ENCODE peak calls at places on chromosomes 12 and 14, in nine cellular contexts. One of them, this sample, is unnamed.

GRCh38 chr14:80350707-80351106 is 139.4 kb upstream of the DIO2 start:
- DNase-seq in iPS DF 6.9: no peak
- DNase-seq in heart right ventricle: no peak
- DNase-seq in GM23248: no peak
- DNase-seq in mesenchymal stem cell: peak; percentile 5
- DNase-seq in PC-3: peak; percentile 34
- DNase-seq in AG04450: no peak
- DNase-seq in aorta: no peak
- DNase-seq in esophagus muscularis mucosa: no peak
- DNase-seq in this sample: no peak

GRCh38 chr12:93860659-93861373 is 183.6 kb downstream of the CRADD start:
- DNase-seq in iPS DF 6.9: no peak
- DNase-seq in heart right ventricle: no peak
- DNase-seq in GM23248: no peak
- DNase-seq in mesenchymal stem cell: no peak
- DNase-seq in PC-3: peak; percentile 36
- DNase-seq in AG04450: no peak
- DNase-seq in aorta: no peak
- DNase-seq in esophagus muscularis mucosa: peak; percentile 45
- DNase-seq in this sample: no peak

GRCh38 chr12:113292091-113292490 is 42.8 kb downstream of the SLC8B1 start:
- DNase-seq in iPS DF 6.9: no peak
- DNase-seq in heart right ventricle: no peak
- DNase-seq in GM23248: peak; percentile 86
- DNase-seq in mesenchymal stem cell: peak; percentile 54
- DNase-seq in PC-3: no peak
- DNase-seq in AG04450: peak; percentile 16
- DNase-seq in aorta: no peak
- DNase-seq in esophagus muscularis mucosa: no peak
- DNase-seq in this sample: no peak

GRCh38 chr14:31057035-31057434 is 30.9 kb upstream of the STRN3 start:
- DNase-seq in iPS DF 6.9: no peak
- DNase-seq in heart right ventricle: no peak
- DNase-seq in GM23248: peak; percentile 15
- DNase-seq in mesenchymal stem cell: no peak
- DNase-seq in PC-3: peak; percentile 34
- DNase-seq in AG04450: no peak
- DNase-seq in aorta: no peak
- DNase-seq in esophagus muscularis mucosa: no peak
- DNase-seq in this sample: no peak

GRCh38 chr14:104694475-104694950 is 5.1 kb downstream of the INF2 start:
- DNase-seq in iPS DF 6.9: no peak
- DNase-seq in heart right ventricle: no peak
- DNase-seq in GM23248: no peak
- DNase-seq in mesenchymal stem cell: no peak
- DNase-seq in PC-3: no peak
- DNase-seq in AG04450: no peak
- DNase-seq in aorta: no peak
- DNase-seq in esophagus muscularis mucosa: no peak
- DNase-seq in this sample: no peak

GRCh38 chr14:31934767-31935266 is 142.3 kb upstream of the ARHGAP5 start:
- DNase-seq in iPS DF 6.9: no peak
- DNase-seq in heart right ventricle: peak; percentile 67
- DNase-seq in GM23248: peak; percentile 67
- DNase-seq in mesenchymal stem cell: peak; percentile 73
- DNase-seq in PC-3: peak; percentile 61
- DNase-seq in AG04450: no peak
- DNase-seq in aorta: no peak
- DNase-seq in esophagus muscularis mucosa: no peak
- DNase-seq in this sample: no peak

GRCh38 chr12:109625131-109625559 is 51.6 kb downstream of the MVK start:
- DNase-seq in iPS DF 6.9: no peak
- DNase-seq in heart right ventricle: peak; percentile 40
- DNase-seq in GM23248: peak; percentile 80
- DNase-seq in mesenchymal stem cell: peak; percentile 60
- DNase-seq in PC-3: peak; percentile 62
- DNase-seq in AG04450: no peak
- DNase-seq in aorta: no peak
- DNase-seq in esophagus muscularis mucosa: no peak
- DNase-seq in this sample: no peak

GRCh38 chr14:55782166-55782565 is 202.2 kb downstream of the KTN1 start:
- DNase-seq in iPS DF 6.9: no peak
- DNase-seq in heart right ventricle: no peak
- DNase-seq in GM23248: no peak
- DNase-seq in mesenchymal stem cell: no peak
- DNase-seq in PC-3: no peak
- DNase-seq in AG04450: no peak
- DNase-seq in aorta: no peak
- DNase-seq in esophagus muscularis mucosa: no peak
- DNase-seq in this sample: no peak

GRCh38 chr14:65038966-65039365 is 52.3 kb downstream of the FNTB start:
- DNase-seq in iPS DF 6.9: no peak
- DNase-seq in heart right ventricle: no peak
- DNase-seq in GM23248: no peak
- DNase-seq in mesenchymal stem cell: no peak
- DNase-seq in PC-3: no peak
- DNase-seq in AG04450: no peak
- DNase-seq in aorta: no peak
- DNase-seq in esophagus muscularis mucosa: no peak
- DNase-seq in this sample: no peak

GRCh38 chr14:72657214-72657921 is 236.5 kb downstream of the DPF3 start:
- DNase-seq in iPS DF 6.9: no peak
- DNase-seq in heart right ventricle: no peak
- DNase-seq in GM23248: no peak
- DNase-seq in mesenchymal stem cell: no peak
- DNase-seq in PC-3: peak; percentile 67
- DNase-seq in AG04450: no peak
- DNase-seq in aorta: no peak
- DNase-seq in esophagus muscularis mucosa: no peak
- DNase-seq in this sample: no peak

GRCh38 chr14:61178226-61179060 is 102.7 kb downstream of the TMEM30B start:
- DNase-seq in iPS DF 6.9: no peak
- DNase-seq in heart right ventricle: no peak
- DNase-seq in GM23248: peak; percentile 92
- DNase-seq in mesenchymal stem cell: peak; percentile 98
- DNase-seq in PC-3: peak; percentile 99
- DNase-seq in AG04450: peak; percentile 93
- DNase-seq in aorta: peak; percentile 71
- DNase-seq in esophagus muscularis mucosa: peak; percentile 53
- DNase-seq in this sample: no peak

GRCh38 chr14:59358105-59358504 is 107.1 kb downstream of the GPR135 start:
- DNase-seq in iPS DF 6.9: peak; percentile 18
- DNase-seq in heart right ventricle: peak; percentile 77
- DNase-seq in GM23248: peak; percentile 80
- DNase-seq in mesenchymal stem cell: no peak
- DNase-seq in PC-3: peak; percentile 99
- DNase-seq in AG04450: no peak
- DNase-seq in aorta: peak; percentile 64
- DNase-seq in esophagus muscularis mucosa: no peak
- DNase-seq in this sample: no peak

GRCh38 chr12:23906329-23906728 is 43.1 kb downstream of the SOX5 start:
- DNase-seq in iPS DF 6.9: no peak
- DNase-seq in heart right ventricle: no peak
- DNase-seq in GM23248: peak; percentile 9
- DNase-seq in mesenchymal stem cell: peak; percentile 84
- DNase-seq in PC-3: peak; percentile 10
- DNase-seq in AG04450: no peak
- DNase-seq in aorta: no peak
- DNase-seq in esophagus muscularis mucosa: no peak
- DNase-seq in this sample: no peak

GRCh38 chr12:105721051-105721825 is 390.7 kb downstream of the C12orf75 start:
- DNase-seq in iPS DF 6.9: no peak
- DNase-seq in heart right ventricle: no peak
- DNase-seq in GM23248: peak; percentile 43
- DNase-seq in mesenchymal stem cell: no peak
- DNase-seq in PC-3: no peak
- DNase-seq in AG04450: no peak
- DNase-seq in aorta: no peak
- DNase-seq in esophagus muscularis mucosa: peak; percentile 87
- DNase-seq in this sample: no peak

GRCh38 chr14:99192823-99193222 is 79.2 kb downstream of the BCL11B start:
- DNase-seq in iPS DF 6.9: no peak
- DNase-seq in heart right ventricle: no peak
- DNase-seq in GM23248: no peak
- DNase-seq in mesenchymal stem cell: no peak
- DNase-seq in PC-3: no peak
- DNase-seq in AG04450: no peak
- DNase-seq in aorta: no peak
- DNase-seq in esophagus muscularis mucosa: no peak
- DNase-seq in this sample: peak; percentile 25

GRCh38 chr14:60724080-60724618 is at the start of gene SIX4:
- DNase-seq in iPS DF 6.9: peak; percentile 91
- DNase-seq in heart right ventricle: peak; percentile 41
- DNase-seq in GM23248: peak; percentile 93
- DNase-seq in mesenchymal stem cell: peak; percentile 87
- DNase-seq in PC-3: peak; percentile 98
- DNase-seq in AG04450: peak; percentile 79
- DNase-seq in aorta: peak; percentile 73
- DNase-seq in esophagus muscularis mucosa: no peak
- DNase-seq in this sample: no peak

GRCh38 chr14:101497910-101498860 is 63.1 kb upstream of the DIO3 start:
- DNase-seq in iPS DF 6.9: no peak
- DNase-seq in heart right ventricle: no peak
- DNase-seq in GM23248: no peak
- DNase-seq in mesenchymal stem cell: no peak
- DNase-seq in PC-3: no peak
- DNase-seq in AG04450: no peak
- DNase-seq in aorta: no peak
- DNase-seq in esophagus muscularis mucosa: no peak
- DNase-seq in this sample: peak; percentile 42

GRCh38 chr14:101500061-101500460 is 61.2 kb upstream of the DIO3 start:
- DNase-seq in iPS DF 6.9: no peak
- DNase-seq in heart right ventricle: no peak
- DNase-seq in GM23248: no peak
- DNase-seq in mesenchymal stem cell: no peak
- DNase-seq in PC-3: no peak
- DNase-seq in AG04450: no peak
- DNase-seq in aorta: no peak
- DNase-seq in esophagus muscularis mucosa: no peak
- DNase-seq in this sample: peak; percentile 32

GRCh38 chr14:101500681-101501080 is 60.6 kb upstream of the DIO3 start:
- DNase-seq in iPS DF 6.9: no peak
- DNase-seq in heart right ventricle: no peak
- DNase-seq in GM23248: no peak
- DNase-seq in mesenchymal stem cell: no peak
- DNase-seq in PC-3: no peak
- DNase-seq in AG04450: no peak
- DNase-seq in aorta: no peak
- DNase-seq in esophagus muscularis mucosa: no peak
- DNase-seq in this sample: peak; percentile 39

GRCh38 chr14:101499513-101499912 is 61.8 kb upstream of the DIO3 start:
- DNase-seq in iPS DF 6.9: no peak
- DNase-seq in heart right ventricle: no peak
- DNase-seq in GM23248: no peak
- DNase-seq in mesenchymal stem cell: no peak
- DNase-seq in PC-3: no peak
- DNase-seq in AG04450: no peak
- DNase-seq in aorta: no peak
- DNase-seq in esophagus muscularis mucosa: no peak
- DNase-seq in this sample: peak; percentile 46

DNA sequence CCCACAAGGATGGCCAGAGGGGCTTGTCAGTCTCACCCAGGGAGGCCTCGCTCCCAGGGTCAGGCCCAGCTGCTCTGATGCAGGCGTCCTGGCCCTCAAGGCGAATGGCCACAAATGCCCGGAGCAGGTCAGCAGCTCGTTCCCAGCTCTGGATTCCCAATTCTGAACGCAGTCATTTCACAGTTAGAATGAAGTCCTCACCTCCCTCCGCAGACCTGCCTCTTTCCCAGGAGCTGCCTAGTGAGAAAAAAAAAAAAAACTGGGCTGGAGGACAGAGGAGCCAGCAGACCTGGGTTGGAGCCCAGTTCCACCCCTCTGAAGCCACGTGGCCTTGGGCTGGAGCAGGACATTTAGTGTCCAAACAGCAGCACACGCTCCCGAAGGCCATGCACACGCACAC is 62.2 kb upstream of the DIO3 start:
- DNase-seq in iPS DF 6.9: no peak
- DNase-seq in heart right ventricle: no peak
- DNase-seq in GM23248: no peak
- DNase-seq in mesenchymal stem cell: no peak
- DNase-seq in PC-3: no peak
- DNase-seq in AG04450: no peak
- DNase-seq in aorta: peak; percentile 18
- DNase-seq in esophagus muscularis mucosa: no peak
- DNase-seq in this sample: peak; percentile 29
- H3K27me3 ChIP-seq in iPS DF 6.9: no peaks in the 10 kb centered on the region
- H3K27me3 ChIP-seq in heart right ventricle: peaks cover 78% of the 10 kb centered on the region
- H3K27me3 ChIP-seq in GM23248: no peaks in the 10 kb centered on the region
- H3K27me3 ChIP-seq in mesenchymal stem cell: peaks cover 63% of the 10 kb centered on the region
- H3K27me3 ChIP-seq in PC-3: no peaks in the 10 kb centered on the region
- H3K27me3 ChIP-seq in AG04450: peaks cover 28% of the 10 kb centered on the region
- H3K27me3 ChIP-seq in aorta: no peaks in the 10 kb centered on the region
- H3K27me3 ChIP-seq in esophagus muscularis mucosa: no peaks in the 10 kb centered on the region
- H3K27me3 ChIP-seq in this sample: no peaks in the 10 kb centered on the region

DNA sequence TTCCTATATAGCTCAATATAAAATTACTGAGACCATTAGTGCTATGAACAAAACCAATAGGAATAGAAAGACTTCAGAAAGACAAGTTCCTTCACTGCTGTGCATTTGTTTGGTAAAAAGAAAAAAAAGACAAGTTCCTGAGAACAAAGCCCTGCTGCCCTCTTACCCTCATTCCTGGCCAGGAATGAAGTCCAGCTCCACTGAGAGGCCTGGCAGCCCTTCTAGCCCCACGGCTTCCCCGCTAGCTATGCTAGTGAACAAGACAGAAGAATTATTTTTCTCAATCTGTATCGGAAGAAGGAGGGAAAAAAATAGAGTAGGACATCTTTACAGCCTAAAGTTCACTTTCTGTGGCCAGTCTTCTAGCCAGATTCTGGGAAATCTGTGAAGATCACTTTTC is 1.6 kb downstream of the MFAP5 start:
- DNase-seq in iPS DF 6.9: no peak
- DNase-seq in heart right ventricle: no peak
- DNase-seq in GM23248: peak; percentile 32
- DNase-seq in mesenchymal stem cell: no peak
- DNase-seq in PC-3: no peak
- DNase-seq in AG04450: no peak
- DNase-seq in aorta: no peak
- DNase-seq in esophagus muscularis mucosa: no peak
- DNase-seq in this sample: no peak
- H3K4me3 ChIP-seq in iPS DF 6.9: no peak overlapping the region
- H3K4me3 ChIP-seq in heart right ventricle: no peak overlapping the region
- H3K4me3 ChIP-seq in GM23248: peak overlapping the region; percentile 92
- H3K4me3 ChIP-seq in mesenchymal stem cell: peak overlapping the region; percentile 86
- H3K4me3 ChIP-seq in PC-3: no peak overlapping the region
- H3K4me3 ChIP-seq in AG04450: no peak overlapping the region
- H3K4me3 ChIP-seq in aorta: no peak overlapping the region
- H3K4me3 ChIP-seq in esophagus muscularis mucosa: no peak overlapping the region
- H3K4me3 ChIP-seq in this sample: no peak overlapping the region

GRCh38 chr14:28759056-28759657 is 7.4 kb upstream of the FOXG1 start:
- DNase-seq in iPS DF 6.9: no peak
- DNase-seq in heart right ventricle: no peak
- DNase-seq in GM23248: peak; percentile 32
- DNase-seq in mesenchymal stem cell: no peak
- DNase-seq in PC-3: no peak
- DNase-seq in AG04450: no peak
- DNase-seq in aorta: no peak
- DNase-seq in esophagus muscularis mucosa: no peak
- DNase-seq in this sample: no peak
- H3K27me3 ChIP-seq in iPS DF 6.9: peaks cover 85% of the 10 kb centered on the region
- H3K27me3 ChIP-seq in heart right ventricle: peaks cover 100% of the 10 kb centered on the region
- H3K27me3 ChIP-seq in GM23248: peaks cover 98% of the 10 kb centered on the region
- H3K27me3 ChIP-seq in mesenchymal stem cell: peaks cover 99% of the 10 kb centered on the region
- H3K27me3 ChIP-seq in PC-3: peaks cover 97% of the 10 kb centered on the region
- H3K27me3 ChIP-seq in AG04450: peaks cover 82% of the 10 kb centered on the region
- H3K27me3 ChIP-seq in aorta: no peaks in the 10 kb centered on the region
- H3K27me3 ChIP-seq in esophagus muscularis mucosa: peaks cover 33% of the 10 kb centered on the region
- H3K27me3 ChIP-seq in this sample: peaks cover 96% of the 10 kb centered on the region

GRCh38 chr12:11833174-11833895 is 183.9 kb downstream of the ETV6 start:
- DNase-seq in iPS DF 6.9: no peak
- DNase-seq in heart right ventricle: no peak
- DNase-seq in GM23248: no peak
- DNase-seq in mesenchymal stem cell: no peak
- DNase-seq in PC-3: no peak
- DNase-seq in AG04450: no peak
- DNase-seq in aorta: no peak
- DNase-seq in esophagus muscularis mucosa: no peak
- DNase-seq in this sample: no peak
- H3K4me3 ChIP-seq in iPS DF 6.9: no peak overlapping the region
- H3K4me3 ChIP-seq in heart right ventricle: no peak overlapping the region
- H3K4me3 ChIP-seq in GM23248: no peak overlapping the region
- H3K4me3 ChIP-seq in mesenchymal stem cell: no peak overlapping the region
- H3K4me3 ChIP-seq in PC-3: no peak overlapping the region
- H3K4me3 ChIP-seq in AG04450: no peak overlapping the region
- H3K4me3 ChIP-seq in aorta: no peak overlapping the region
- H3K4me3 ChIP-seq in esophagus muscularis mucosa: no peak overlapping the region
- H3K4me3 ChIP-seq in this sample: no peak overlapping the region